ENCODE peak calls at places on chromosomes 16 and 17, in five cellular contexts. One of them, this sample, is unnamed.

GRCh38 chr17:1142503-1143095 is 37.2 kb downstream of the ABR start:
- DNase-seq in H1: no peak
- DNase-seq in K562: no peak
- DNase-seq in GM12878: no peak
- DNase-seq in HepG2: no peak
- DNase-seq in this sample: no peak

GRCh38 chr16:85986931-85987749 is 88.2 kb downstream of the IRF8 start:
- DNase-seq in H1: no peak
- DNase-seq in K562: no peak
- DNase-seq in GM12878: no peak
- DNase-seq in HepG2: peak
- DNase-seq in this sample: no peak

GRCh38 chr16:997440-998051 is 16.0 kb downstream of the SOX8 start:
- DNase-seq in H1: peak
- DNase-seq in K562: no peak
- DNase-seq in GM12878: no peak
- DNase-seq in HepG2: no peak
- DNase-seq in this sample: no peak

GRCh38 chr17:32518856-32519768 is 32.3 kb downstream of the CDK5R1 start:
- DNase-seq in H1: peak
- DNase-seq in K562: no peak
- DNase-seq in GM12878: no peak
- DNase-seq in HepG2: no peak
- DNase-seq in this sample: no peak

GRCh38 chr17:4772235-4772613 is 538 bp downstream of the TM4SF5 start:
- DNase-seq in H1: no peak
- DNase-seq in K562: no peak
- DNase-seq in GM12878: no peak
- DNase-seq in HepG2: no peak
- DNase-seq in this sample: no peak

GRCh38 chr16:16036359-16036792 is 87.0 kb downstream of the ABCC1 start:
- DNase-seq in H1: no peak
- DNase-seq in K562: no peak
- DNase-seq in GM12878: no peak
- DNase-seq in HepG2: no peak
- DNase-seq in this sample: no peak

GRCh38 chr17:45294506-45294905 is 22.3 kb downstream of the MAP3K14 start:
- DNase-seq in H1: no peak
- DNase-seq in K562: no peak
- DNase-seq in GM12878: no peak
- DNase-seq in HepG2: no peak
- DNase-seq in this sample: no peak

GRCh38 chr16:54430491-54431030 is 144.0 kb upstream of the IRX3 start:
- DNase-seq in H1: no peak
- DNase-seq in K562: no peak
- DNase-seq in GM12878: no peak
- DNase-seq in HepG2: peak
- DNase-seq in this sample: no peak

GRCh38 chr16:86521236-86522197 is 11.2 kb downstream of the FOXF1 start:
- DNase-seq in H1: no peak
- DNase-seq in K562: peak
- DNase-seq in GM12878: no peak
- DNase-seq in HepG2: no peak
- DNase-seq in this sample: no peak

GRCh38 chr16:58010886-58011285 is 9.7 kb downstream of the USB1 start:
- DNase-seq in H1: no peak
- DNase-seq in K562: no peak
- DNase-seq in GM12878: no peak
- DNase-seq in HepG2: no peak
- DNase-seq in this sample: no peak

DNA sequence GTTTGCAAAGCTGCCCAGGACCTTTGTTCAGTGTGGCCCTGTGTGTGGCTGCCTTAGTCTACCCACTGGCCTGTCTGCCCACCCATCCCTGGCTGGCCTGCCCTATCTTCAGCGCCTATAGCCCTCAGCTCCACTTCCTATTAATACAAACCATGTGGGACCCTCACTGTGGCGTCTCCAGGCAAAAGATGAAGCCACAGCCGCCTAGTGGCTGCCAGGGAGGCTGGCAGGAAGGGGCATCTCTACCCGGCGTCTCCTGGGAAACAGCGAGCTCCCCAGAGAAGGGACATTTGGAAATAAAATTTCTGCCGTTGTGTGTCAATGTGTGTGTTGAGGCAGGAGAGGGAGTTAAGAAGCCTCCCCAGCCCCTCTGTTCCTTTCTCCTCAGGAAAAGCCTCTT is 31.5 kb downstream of the NEUROD2 start:
- DNase-seq in H1: no peak
- DNase-seq in K562: no peak
- DNase-seq in GM12878: no peak
- DNase-seq in HepG2: peak
- DNase-seq in this sample: peak
- TF ChIP-seq ATF3 in H1: no peak
- TF ChIP-seq ATF3 in K562: no peak
- TF ChIP-seq ATF3 in GM12878: no peak
- TF ChIP-seq ATF3 in HepG2: no peak
- TF ChIP-seq ATF3 in this sample: no peak

GRCh38 chr16:84885024-84885910 is 65.5 kb downstream of the CRISPLD2 start:
- DNase-seq in H1: no peak
- DNase-seq in K562: no peak
- DNase-seq in GM12878: no peak
- DNase-seq in HepG2: peak
- DNase-seq in this sample: no peak

GRCh38 chr16:84881702-84882521 is 62.1 kb downstream of the CRISPLD2 start:
- DNase-seq in H1: no peak
- DNase-seq in K562: peak
- DNase-seq in GM12878: no peak
- DNase-seq in HepG2: peak
- DNase-seq in this sample: no peak

GRCh38 chr16:84886536-84887090 is 66.8 kb downstream of the CRISPLD2 start:
- DNase-seq in H1: no peak
- DNase-seq in K562: no peak
- DNase-seq in GM12878: no peak
- DNase-seq in HepG2: no peak
- DNase-seq in this sample: no peak

GRCh38 chr16:84884311-84885023 is 64.7 kb downstream of the CRISPLD2 start:
- DNase-seq in H1: no peak
- DNase-seq in K562: peak
- DNase-seq in GM12878: no peak
- DNase-seq in HepG2: peak
- DNase-seq in this sample: no peak

GRCh38 chr16:84883301-84883700 is 63.5 kb downstream of the CRISPLD2 start:
- DNase-seq in H1: no peak
- DNase-seq in K562: no peak
- DNase-seq in GM12878: no peak
- DNase-seq in HepG2: no peak
- DNase-seq in this sample: no peak
- TF ChIP-seq CEBPB in H1: no peak
- TF ChIP-seq CEBPB in K562: no peak
- TF ChIP-seq CEBPB in GM12878: no peak
- TF ChIP-seq CEBPB in HepG2: no peak
- TF ChIP-seq CEBPB in this sample: no peak

GRCh38 chr16:55480228-55480655 is 1.2 kb downstream of the MMP2 start:
- DNase-seq in H1: no peak
- DNase-seq in K562: no peak
- DNase-seq in GM12878: no peak
- DNase-seq in HepG2: no peak
- DNase-seq in this sample: no peak
- TF ChIP-seq SIN3A in H1: no peak
- TF ChIP-seq SIN3A in K562: no peak
- TF ChIP-seq SIN3A in GM12878: no peak
- TF ChIP-seq SIN3A in HepG2: no peak
- TF ChIP-seq SIN3A in this sample: no peak

GRCh38 chr16:65909310-65910050 is 457.0 kb upstream of the CDH5 start:
- DNase-seq in H1: no peak
- DNase-seq in K562: no peak
- DNase-seq in GM12878: no peak
- DNase-seq in HepG2: peak
- DNase-seq in this sample: no peak
- TF ChIP-seq ATF3 in H1: no peak
- TF ChIP-seq ATF3 in K562: no peak
- TF ChIP-seq ATF3 in GM12878: no peak
- TF ChIP-seq ATF3 in HepG2: no peak
- TF ChIP-seq ATF3 in this sample: no peak

GRCh38 chr16:22924492-22924891 is 110.5 kb downstream of the HS3ST2 start:
- DNase-seq in H1: no peak
- DNase-seq in K562: no peak
- DNase-seq in GM12878: no peak
- DNase-seq in HepG2: no peak
- DNase-seq in this sample: no peak
- TF ChIP-seq CEBPB in H1: no peak
- TF ChIP-seq CEBPB in K562: peak
- TF ChIP-seq CEBPB in GM12878: no peak
- TF ChIP-seq CEBPB in HepG2: peak
- TF ChIP-seq CEBPB in this sample: no peak

GRCh38 chr17:51636291-51636690 is 375.9 kb downstream of the UTP18 start:
- DNase-seq in H1: no peak
- DNase-seq in K562: no peak
- DNase-seq in GM12878: no peak
- DNase-seq in HepG2: no peak
- DNase-seq in this sample: peak
- TF ChIP-seq SIN3A in H1: no peak
- TF ChIP-seq SIN3A in K562: no peak
- TF ChIP-seq SIN3A in GM12878: no peak
- TF ChIP-seq SIN3A in HepG2: no peak
- TF ChIP-seq SIN3A in this sample: no peak

GRCh38 chr16:23268561-23268960 is 33.5 kb upstream of the SCNN1B start:
- DNase-seq in H1: no peak
- DNase-seq in K562: no peak
- DNase-seq in GM12878: no peak
- DNase-seq in HepG2: no peak
- DNase-seq in this sample: no peak
- TF ChIP-seq ATF3 in H1: no peak
- TF ChIP-seq ATF3 in K562: no peak
- TF ChIP-seq ATF3 in GM12878: no peak
- TF ChIP-seq ATF3 in HepG2: no peak
- TF ChIP-seq ATF3 in this sample: no peak

GRCh38 chr16:17364319-17365210 is 106.2 kb downstream of the XYLT1 start:
- DNase-seq in H1: no peak
- DNase-seq in K562: no peak
- DNase-seq in GM12878: no peak
- DNase-seq in HepG2: no peak
- DNase-seq in this sample: no peak
- TF ChIP-seq CEBPB in H1: no peak
- TF ChIP-seq CEBPB in K562: no peak
- TF ChIP-seq CEBPB in GM12878: no peak
- TF ChIP-seq CEBPB in HepG2: no peak
- TF ChIP-seq CEBPB in this sample: no peak

GRCh38 chr17:77428020-77428781 is 287.4 kb downstream of the SEC14L1 start:
- DNase-seq in H1: no peak
- DNase-seq in K562: no peak
- DNase-seq in GM12878: no peak
- DNase-seq in HepG2: no peak
- DNase-seq in this sample: no peak
- TF ChIP-seq SIN3A in H1: no peak
- TF ChIP-seq SIN3A in K562: no peak
- TF ChIP-seq SIN3A in GM12878: no peak
- TF ChIP-seq SIN3A in HepG2: no peak
- TF ChIP-seq SIN3A in this sample: no peak

DNA sequence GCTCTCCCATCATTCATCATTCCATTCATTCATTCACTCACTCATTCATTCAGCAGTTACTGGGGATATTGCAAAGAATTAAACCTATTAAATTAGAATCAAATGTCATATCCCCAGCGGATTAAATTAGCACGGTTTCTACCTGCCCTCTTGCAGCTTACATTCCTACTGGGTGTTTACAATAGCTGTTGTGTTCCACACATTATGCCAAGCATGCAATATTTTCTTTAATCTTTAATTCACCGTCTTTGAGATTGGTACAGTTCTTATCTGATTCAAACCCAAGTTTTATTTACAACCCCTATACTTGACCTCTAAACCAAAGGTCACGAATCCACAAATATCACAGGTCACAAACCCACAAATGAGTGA is 727 bp upstream of the USP31 start:
- DNase-seq in H1: no peak
- DNase-seq in K562: no peak
- DNase-seq in GM12878: no peak
- DNase-seq in HepG2: no peak
- DNase-seq in this sample: no peak
- TF ChIP-seq ATF3 in H1: no peak
- TF ChIP-seq ATF3 in K562: no peak
- TF ChIP-seq ATF3 in GM12878: no peak
- TF ChIP-seq ATF3 in HepG2: no peak
- TF ChIP-seq ATF3 in this sample: no peak

This sample was measured in HCT116.